ENCODE peak calls at places on chromosomes 16 and 17, in four cellular contexts. T is neuronal stem cell, N is mesendoderm, K is H9. I is an unnamed sample.

GRCh38 chr17:61396586-61397085 is 3.0 kb upstream of the TBX2 start:
- DNase-seq in N (no peak), K (no peak), T (no peak), I (peak)

GRCh38 chr16:49350265-49351103 is 23.1 kb upstream of the C16orf78 start:
- DNase-seq in K (peak), T (peak), N (peak), I (no peak)

GRCh38 chr16:89312194-89312593 is 94.7 kb downstream of the ZNF778 start:
- DNase-seq in N (no peak), T (no peak), K (no peak), I (no peak)

GRCh38 chr17:78969865-78970264 is 9.9 kb downstream of the LGALS3BP start:
- DNase-seq in N (no peak), K (no peak), T (no peak), I (no peak)

GRCh38 chr17:67121317-67121887 is 77.0 kb downstream of the CACNG1 start:
- DNase-seq in T (no peak), K (no peak), N (no peak), I (no peak)

GRCh38 chr16:635573-636205 is 416 bp downstream of the METTL26 start:
- DNase-seq in T (no peak), N (no peak), K (no peak), I (no peak)

GRCh38 chr17:43068570-43069367 is 43.7 kb downstream of the RND2 start:
- DNase-seq in T (no peak), N (peak), K (no peak), I (no peak)

GRCh38 chr17:15659663-15660062 is 24.4 kb downstream of the TRIM16 start:
- DNase-seq in N (peak), T (no peak), K (peak), I (no peak)

GRCh38 chr17:10681866-10682446 is 15.4 kb downstream of the SCO1 start:
- DNase-seq in T (no peak), K (no peak), N (no peak), I (no peak)

GRCh38 chr16:1133271-1133670 is 19.6 kb upstream of the CACNA1H start:
- DNase-seq in K (no peak), T (no peak), N (no peak), I (no peak)

GRCh38 chr16:2985457-2985856 is 5.2 kb upstream of the PKMYT1 start:
- DNase-seq in T (no peak), N (no peak), K (no peak), I (no peak)

GRCh38 chr16:83138512-83138911 is 511.7 kb downstream of the CDH13 start:
- DNase-seq in K (no peak), N (no peak), T (no peak), I (no peak)

GRCh38 chr16:83136924-83137323 is 510.2 kb downstream of the CDH13 start:
- DNase-seq in N (no peak), K (no peak), T (no peak), I (no peak)

GRCh38 chr16:83137894-83138293 is 511.1 kb downstream of the CDH13 start:
- DNase-seq in N (no peak), K (no peak), T (no peak), I (no peak)

GRCh38 chr16:83137326-83137770 is 510.6 kb downstream of the CDH13 start:
- DNase-seq in T (peak), N (no peak), K (no peak), I (no peak)

DNA sequence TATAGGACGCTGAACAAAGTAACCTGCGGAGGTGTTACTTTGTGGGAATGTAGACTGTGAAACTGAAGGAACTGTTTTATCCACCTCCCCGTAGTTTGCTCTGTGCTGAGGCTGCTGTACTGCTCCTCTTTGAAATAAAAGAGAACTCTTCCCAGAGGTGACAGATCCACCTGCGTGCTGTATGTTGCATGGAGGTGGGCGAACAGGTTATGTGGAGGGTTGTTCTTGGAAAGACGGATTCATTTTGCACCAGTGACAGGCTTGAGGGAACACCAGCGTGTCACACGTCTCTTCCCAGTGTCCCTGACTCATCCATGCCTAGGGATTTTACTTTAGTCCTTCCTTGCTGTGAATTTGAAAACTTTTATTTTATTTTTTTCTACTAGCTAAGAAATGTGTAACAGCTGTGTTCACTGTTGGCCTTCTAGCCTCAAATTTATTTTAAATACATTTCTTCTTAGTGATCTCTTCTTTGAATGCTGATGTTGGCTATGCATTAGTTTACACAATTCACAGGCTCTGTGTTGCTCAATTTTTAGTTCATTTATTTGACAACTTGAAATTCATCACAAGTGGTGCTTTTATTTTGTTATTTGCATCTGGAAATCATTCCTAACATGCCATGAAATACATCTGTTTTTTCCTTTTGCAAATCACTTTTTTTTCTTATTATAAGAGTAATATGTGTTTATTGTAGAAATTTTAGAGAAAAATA is 512.4 kb downstream of the CDH13 start:
- DNase-seq in T (no peak), K (no peak), N (no peak), I (no peak)
- H3K4ac ChIP-seq in T (no peak), K (no peak), N (no peak), I (no peak)

DNA sequence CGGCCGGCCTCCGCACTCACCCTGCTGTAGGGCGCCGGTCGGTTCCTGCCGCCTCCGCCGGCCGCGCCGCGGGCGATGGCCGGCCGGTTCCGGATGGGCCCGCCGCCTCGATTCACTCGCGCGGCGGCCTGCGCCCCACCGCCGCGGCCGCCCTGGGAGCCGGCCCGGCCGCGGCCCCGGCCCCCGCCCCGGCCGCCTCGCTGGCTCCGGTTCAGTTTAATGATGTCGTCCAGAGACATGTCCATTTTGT is 158 bp downstream of the ALYREF start:
- DNase-seq in N (no peak), K (no peak), T (no peak), I (no peak)
- H2BK5ac ChIP-seq in N (no peak), K (no peak), T (no peak), I (no peak)

GRCh38 chr17:57326348-57326747 is 70.0 kb downstream of the MSI2 start:
- DNase-seq in K (no peak), N (no peak), T (no peak), I (no peak)
- H3K4ac ChIP-seq in K (no peak), N (no peak), T (no peak), I (no peak)

GRCh38 chr17:8397636-8398035 is at the start of gene RNF222:
- DNase-seq in N (no peak), K (no peak), T (no peak), I (no peak)

GRCh38 chr17:8392274-8392673 is 5.4 kb downstream of the RNF222 start:
- DNase-seq in K (no peak), N (no peak), T (no peak), I (no peak)

GRCh38 chr17:8392674-8393469 is 4.8 kb downstream of the RNF222 start:
- DNase-seq in T (no peak), N (no peak), K (no peak), I (no peak)

GRCh38 chr17:8391711-8392110 is 5.9 kb downstream of the RNF222 start:
- DNase-seq in K (peak), N (peak), T (no peak), I (no peak)

DNA sequence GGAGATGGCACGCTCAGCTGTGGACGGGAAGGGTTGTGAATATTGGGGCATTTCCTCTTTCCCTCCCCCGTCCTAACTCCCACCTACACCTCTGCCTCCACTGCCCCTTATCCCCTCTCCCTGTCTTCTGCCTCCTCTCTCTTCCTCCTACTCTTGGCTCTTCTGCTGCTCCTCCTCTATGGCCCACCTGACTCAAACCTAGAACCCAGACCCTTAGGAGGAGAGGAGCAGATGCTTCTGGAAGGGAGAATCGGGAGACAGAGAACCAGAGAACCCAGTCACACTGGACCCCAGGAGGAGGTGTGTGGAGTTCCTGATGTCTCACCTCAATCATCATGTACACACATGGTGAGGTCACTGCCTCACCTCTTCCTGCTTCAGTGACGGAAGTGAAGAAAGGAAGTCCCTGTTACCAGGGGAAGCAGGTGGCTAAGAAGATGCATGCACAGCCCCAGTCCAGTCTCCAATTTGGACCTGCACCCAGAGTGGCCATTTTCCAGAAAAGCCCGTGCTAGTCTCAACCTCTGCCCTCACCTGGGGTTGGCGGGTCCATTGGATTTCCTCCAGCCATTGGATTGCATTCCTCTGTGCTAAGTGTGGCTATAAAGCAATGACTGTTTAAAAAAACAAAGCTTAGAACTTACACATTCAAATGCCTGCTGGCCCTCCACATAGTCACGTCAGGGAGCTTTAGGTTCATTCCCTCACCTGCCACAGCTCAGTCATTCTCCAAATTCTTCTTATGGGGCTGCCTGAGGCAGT is 4.0 kb downstream of the RNF222 start:
- DNase-seq in T (no peak), N (peak), K (no peak), I (no peak)
- H2BK5ac ChIP-seq in T (no peak), N (no peak), K (no peak), I (peak)

DNA sequence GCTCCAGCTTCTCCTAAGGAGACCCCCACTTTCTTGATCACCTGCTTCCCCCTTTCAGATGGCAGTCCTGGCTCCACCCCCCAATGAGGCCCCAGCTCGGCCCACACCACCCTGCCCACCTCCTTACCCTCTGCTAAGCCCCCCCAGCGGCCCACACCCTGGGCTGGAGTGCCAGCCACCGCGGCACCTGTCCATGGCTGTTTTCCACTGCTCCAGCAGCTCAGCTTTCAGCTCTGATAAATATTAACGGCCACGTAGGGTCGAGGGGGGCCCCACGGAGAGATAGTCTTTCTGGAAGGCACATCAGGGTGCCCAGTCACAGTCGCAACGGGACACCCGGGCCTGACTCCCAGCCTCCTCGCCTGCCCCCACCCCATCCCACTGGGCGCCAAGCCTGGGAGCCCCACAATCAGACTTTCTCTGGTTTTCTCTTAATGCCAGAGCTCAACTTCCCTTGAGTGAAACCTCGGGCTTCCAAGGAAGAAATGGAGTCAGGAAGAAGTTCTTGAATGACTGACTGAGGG is 46.5 kb upstream of the CIBAR2 start:
- DNase-seq in K (no peak), N (no peak), T (no peak), I (no peak)
- H3K4ac ChIP-seq in K (no peak), N (no peak), T (no peak), I (no peak)

GRCh38 chr17:63840591-63841349 is 1.7 kb downstream of the SMARCD2 start:
- DNase-seq in K (no peak), N (no peak), T (no peak), I (no peak)
- H2BK5ac ChIP-seq in K (no peak), N (no peak), T (no peak), I (peak)

GRCh38 chr17:40104570-40105471 is 4.4 kb upstream of the NR1D1 start:
- DNase-seq in K (no peak), N (no peak), T (no peak), I (no peak)
- H3K4ac ChIP-seq in K (no peak), N (no peak), T (no peak), I (no peak)

DNA sequence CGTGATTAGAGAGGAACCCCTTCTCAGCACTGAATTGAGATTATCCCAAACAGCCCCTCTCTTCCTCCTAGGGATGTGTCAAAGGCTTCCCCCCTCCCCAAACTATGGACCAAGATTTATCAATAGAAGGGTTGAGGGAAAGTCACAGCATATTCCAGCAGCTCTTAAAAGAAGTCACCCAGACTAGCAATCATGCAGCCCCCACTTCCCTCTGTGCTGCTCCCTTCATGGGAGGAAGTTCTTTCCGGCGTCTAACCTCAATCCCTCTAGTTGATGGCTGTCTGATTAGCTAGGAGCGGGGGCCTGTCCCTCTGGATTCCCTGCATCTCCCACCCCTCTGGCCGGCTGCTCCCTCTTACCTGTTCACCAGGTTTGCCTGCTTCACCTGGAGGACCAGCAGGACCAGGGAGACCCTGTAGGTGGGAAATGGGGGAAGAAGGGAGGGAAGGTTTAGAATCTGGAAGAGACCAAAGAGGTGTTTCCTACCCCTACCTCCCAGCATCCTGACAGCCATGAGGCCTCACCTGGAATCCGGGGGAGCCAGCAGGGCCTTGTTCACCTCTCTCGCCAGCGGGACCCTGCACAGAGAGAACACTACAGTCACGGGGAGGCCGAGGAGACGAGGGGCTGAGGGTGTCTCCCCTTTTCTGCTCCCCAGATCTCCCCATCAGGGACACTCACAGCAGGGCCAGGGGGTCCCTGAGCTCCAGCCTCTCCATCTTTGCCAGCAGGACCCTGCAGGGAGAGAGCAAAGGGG is 9.1 kb downstream of the COL1A1 start:
- DNase-seq in T (no peak), N (no peak), K (no peak), I (no peak)
- H2BK5ac ChIP-seq in T (peak), N (no peak), K (no peak), I (no peak)